ENCODE peak calls at places on chromosomes 1 and 21, in eight cellular contexts. K, H, W, L, C, R, J and Z are unnamed samples.

GRCh38 chr1:30185809-30186208 is 537.6 kb downstream of the MATN1 start:
- DNase-seq in K (no peak), L (no peak), H (no peak), W (no peak), R (no peak), J (no peak), C (no peak), Z (no peak)

GRCh38 chr1:84271452-84272273 is 29.8 kb upstream of the SAMD13 start:
- DNase-seq in J (peak), H (peak), C (no peak), W (no peak), L (no peak), K (no peak), R (peak), Z (peak)

GRCh38 chr1:18939398-18940302 is 16.8 kb downstream of the IFFO2 start:
- DNase-seq in L (no peak), K (peak), R (peak), C (peak), W (no peak), H (peak), J (no peak), Z (no peak)

GRCh38 chr1:57340361-57341192 is 83.3 kb downstream of the DAB1 start:
- DNase-seq in J (no peak), C (no peak), W (no peak), L (no peak), K (peak), R (no peak), H (no peak), Z (no peak)

GRCh38 chr1:24890861-24891260 is 39.2 kb downstream of the RUNX3 start:
- DNase-seq in W (no peak), C (no peak), H (no peak), K (no peak), R (no peak), J (no peak), L (peak), Z (no peak)

GRCh38 chr21:37530901-37531351 is 164.4 kb downstream of the DYRK1A start:
- DNase-seq in H (no peak), W (no peak), J (no peak), C (no peak), L (no peak), R (no peak), K (no peak), Z (no peak)

GRCh38 chr1:248793592-248793991 is 32.1 kb downstream of the SH3BP5L start:
- DNase-seq in H (no peak), C (no peak), K (peak), W (no peak), J (no peak), R (no peak), L (no peak), Z (no peak)

GRCh38 chr21:38351176-38351959 is 94.6 kb downstream of the KCNJ15 start:
- DNase-seq in H (peak), L (no peak), W (no peak), C (peak), J (no peak), K (no peak), R (no peak), Z (peak)

GRCh38 chr1:25782608-25783201 is 17.3 kb upstream of the SELENON start:
- DNase-seq in J (no peak), W (no peak), L (no peak), C (no peak), K (no peak), H (no peak), R (no peak), Z (no peak)

GRCh38 chr1:236844499-236845271 is 49.6 kb downstream of the MTR start:
- DNase-seq in J (no peak), R (peak), L (no peak), H (peak), W (no peak), C (peak), K (no peak), Z (peak)

GRCh38 chr1:4395676-4396075 is 258.7 kb upstream of the AJAP1 start:
- DNase-seq in W (no peak), H (no peak), J (no peak), R (no peak), L (no peak), K (no peak), C (no peak), Z (no peak)

GRCh38 chr1:160127865-160128523 is 12.4 kb downstream of the ATP1A2 start:
- DNase-seq in H (peak), L (no peak), J (peak), C (peak), R (peak), K (peak), W (no peak), Z (peak)

GRCh38 chr1:212446333-212446732 is 13.6 kb downstream of the NENF start:
- DNase-seq in R (no peak), J (no peak), C (no peak), W (no peak), L (no peak), H (no peak), K (no peak), Z (no peak)

GRCh38 chr1:3668585-3669300 is 16.4 kb downstream of the TP73 start:
- DNase-seq in C (peak), W (no peak), J (peak), L (peak), R (peak), K (peak), H (peak), Z (peak)

GRCh38 chr1:5994713-5995621 is 2.7 kb upstream of the NPHP4 start:
- DNase-seq in W (no peak), L (no peak), J (no peak), H (no peak), R (no peak), K (no peak), C (no peak), Z (no peak)

GRCh38 chr1:66166746-66167145 is 367.2 kb upstream of the SGIP1 start:
- DNase-seq in W (no peak), R (no peak), L (no peak), C (no peak), J (no peak), K (no peak), H (no peak), Z (no peak)

GRCh38 chr1:42936309-42937078 is 22.2 kb downstream of the SLC2A1 start:
- DNase-seq in J (peak), L (peak), W (peak), H (peak), C (peak), R (peak), K (peak), Z (peak)

GRCh38 chr1:216222302-216222701 is 200.9 kb downstream of the USH2A start:
- DNase-seq in R (no peak), L (no peak), J (no peak), W (no peak), K (no peak), C (no peak), H (no peak), Z (peak)

GRCh38 chr1:169348356-169349036 is 19.1 kb downstream of the NME7 start:
- DNase-seq in K (peak), W (no peak), H (peak), L (no peak), C (peak), R (peak), J (peak), Z (peak)

GRCh38 chr21:46286668-46286982 is 483 bp downstream of the YBEY start:
- DNase-seq in C (no peak), J (no peak), H (peak), W (no peak), L (no peak), K (no peak), R (no peak), Z (peak)

GRCh38 chr1:195617157-195617556 is 991.1 kb downstream of the KCNT2 start:
- DNase-seq in R (no peak), K (no peak), J (no peak), C (no peak), L (no peak), W (no peak), H (no peak), Z (no peak)

GRCh38 chr21:45072963-45073300 is 1.4 kb upstream of the ADARB1 start:
- DNase-seq in W (no peak), L (peak), H (no peak), C (no peak), K (no peak), J (no peak), R (no peak), Z (no peak)
- TF ChIP-seq CTCF in W (no peak), L (no peak), H (no peak), C (no peak), K (no peak), J (no peak), R (no peak), Z (no peak)

DNA sequence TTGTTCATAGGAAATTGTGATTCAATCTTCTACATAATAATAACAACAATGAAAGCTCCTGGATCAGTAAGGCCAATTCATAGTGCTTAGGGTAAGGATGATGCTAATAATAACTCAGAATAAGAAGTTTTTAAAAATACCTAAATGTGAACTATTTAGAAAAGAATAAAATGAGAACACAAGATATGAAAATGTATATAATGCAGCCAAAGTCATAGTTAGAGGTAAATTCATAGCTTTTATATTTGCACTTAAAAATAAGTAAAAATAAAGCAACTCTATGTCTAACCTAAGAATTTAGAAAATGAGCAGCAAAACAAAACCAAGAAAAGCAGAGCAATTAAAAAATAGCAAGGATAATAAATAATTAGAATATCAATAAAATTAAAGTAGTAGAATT is 43.5 kb upstream of the JUN start:
- DNase-seq in C (no peak), R (no peak), W (no peak), J (no peak), H (no peak), K (no peak), L (no peak), Z (no peak)
- H3K4me3 ChIP-seq in C (no peak), R (no peak), W (no peak), J (no peak), H (no peak), K (no peak), L (no peak), Z (no peak)

DNA sequence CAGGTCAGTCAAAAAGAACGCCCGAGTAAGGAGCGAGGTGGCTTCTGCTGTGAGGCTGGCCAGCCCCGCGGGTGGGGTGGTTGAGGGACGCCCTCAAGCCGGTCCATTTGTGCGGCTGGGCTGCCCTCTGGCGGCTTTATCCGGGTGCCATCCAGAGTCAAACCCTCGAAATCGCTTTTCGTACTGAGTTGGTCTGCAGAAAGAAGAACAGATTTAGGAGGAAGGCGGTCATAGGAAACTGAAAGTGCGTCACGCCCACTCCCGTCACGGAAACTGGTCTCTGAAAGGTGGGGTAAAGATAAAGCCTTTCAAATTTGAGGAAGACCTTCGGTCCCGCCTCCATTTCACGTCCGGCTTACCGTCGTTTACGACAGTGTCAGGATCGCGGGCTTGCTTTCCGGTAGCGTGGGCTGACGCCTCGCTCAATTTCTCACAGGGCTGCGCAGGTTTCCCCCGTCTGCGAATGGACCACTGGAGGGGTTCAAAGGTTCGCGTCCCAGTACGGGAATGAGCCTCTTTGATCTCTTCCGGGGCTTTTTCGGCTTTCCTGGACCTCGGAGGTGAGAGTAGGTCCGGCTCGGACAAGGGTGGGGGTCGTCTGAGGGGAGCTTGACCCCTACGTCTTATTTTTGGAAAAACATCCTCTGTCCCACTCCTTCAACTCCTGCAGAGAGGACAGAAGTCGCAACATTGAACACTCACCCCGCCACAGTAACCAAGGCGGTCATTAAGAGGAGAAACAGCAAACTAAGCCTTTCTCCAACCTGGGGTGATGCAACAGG is at the start of gene HAX1:
- DNase-seq in H (peak), K (peak), C (peak), R (peak), J (peak), W (peak), L (peak), Z (peak)
- TF ChIP-seq CTCF in H (peak), K (peak), C (peak), R (peak), J (peak), W (peak), L (peak), Z (peak)

DNA sequence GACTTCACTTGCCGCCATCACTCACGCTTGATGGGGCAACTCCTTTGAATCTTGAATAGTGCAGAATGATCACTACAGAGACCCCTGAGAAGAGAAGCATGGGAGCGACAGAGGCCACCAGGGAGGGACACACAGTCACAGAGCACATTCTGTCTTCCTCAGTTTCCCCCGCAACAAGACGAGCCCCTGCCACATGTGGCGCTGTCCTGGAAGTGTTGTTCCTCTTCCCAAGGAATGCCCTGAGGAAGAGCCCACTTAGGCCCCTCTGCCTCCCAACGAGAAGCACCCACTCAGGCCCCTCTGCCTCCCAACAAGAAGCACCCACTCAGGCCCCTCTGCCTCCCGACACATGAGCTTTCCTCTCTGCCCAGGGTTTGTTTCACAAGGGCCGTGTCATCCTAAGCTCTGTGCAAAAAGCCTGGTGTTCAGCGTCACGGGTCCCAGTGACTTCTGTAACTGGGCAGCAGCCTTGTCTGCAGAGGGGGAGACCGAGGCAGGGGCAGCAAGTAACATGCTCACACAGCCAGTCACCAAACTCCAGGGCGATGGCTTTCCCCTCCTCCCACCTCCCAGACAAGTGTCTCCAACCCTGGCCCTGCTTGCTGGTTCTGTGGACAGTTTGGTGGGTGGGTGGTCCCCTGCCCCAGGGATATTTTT is 19.8 kb downstream of the SLC37A1 start:
- DNase-seq in K (no peak), L (no peak), C (no peak), R (no peak), W (no peak), J (no peak), H (no peak), Z (no peak)
- H3K4me3 ChIP-seq in K (no peak), L (no peak), C (no peak), R (no peak), W (no peak), J (no peak), H (no peak), Z (no peak)

GRCh38 chr21:22725436-22725835 is 1727.2 kb downstream of the NCAM2 start:
- DNase-seq in J (no peak), H (no peak), L (no peak), R (no peak), W (no peak), C (no peak), K (no peak), Z (no peak)

DNA sequence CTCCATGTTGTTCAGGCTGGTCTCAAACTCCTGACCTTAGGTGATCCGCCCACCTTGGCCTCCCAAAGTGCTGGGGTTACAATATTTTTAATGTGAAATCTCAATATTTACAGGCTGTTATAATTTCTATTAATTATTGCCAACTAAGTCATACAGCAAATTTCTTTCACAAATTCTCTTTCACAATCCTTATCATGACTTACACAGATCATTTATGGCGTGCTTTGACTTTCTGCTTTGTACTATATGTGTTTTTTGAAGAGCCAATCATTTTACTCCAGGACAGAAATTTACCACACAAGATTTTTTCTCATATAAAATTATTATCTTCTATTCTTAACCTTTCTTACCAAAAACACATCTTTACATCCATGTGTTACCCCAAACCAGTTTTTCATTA is 1729.9 kb downstream of the NCAM2 start:
- DNase-seq in L (no peak), R (no peak), K (no peak), J (no peak), W (no peak), C (no peak), H (no peak), Z (no peak)
- TF ChIP-seq CTCF in L (no peak), R (no peak), K (no peak), J (no peak), W (no peak), C (no peak), H (no peak), Z (no peak)

DNA sequence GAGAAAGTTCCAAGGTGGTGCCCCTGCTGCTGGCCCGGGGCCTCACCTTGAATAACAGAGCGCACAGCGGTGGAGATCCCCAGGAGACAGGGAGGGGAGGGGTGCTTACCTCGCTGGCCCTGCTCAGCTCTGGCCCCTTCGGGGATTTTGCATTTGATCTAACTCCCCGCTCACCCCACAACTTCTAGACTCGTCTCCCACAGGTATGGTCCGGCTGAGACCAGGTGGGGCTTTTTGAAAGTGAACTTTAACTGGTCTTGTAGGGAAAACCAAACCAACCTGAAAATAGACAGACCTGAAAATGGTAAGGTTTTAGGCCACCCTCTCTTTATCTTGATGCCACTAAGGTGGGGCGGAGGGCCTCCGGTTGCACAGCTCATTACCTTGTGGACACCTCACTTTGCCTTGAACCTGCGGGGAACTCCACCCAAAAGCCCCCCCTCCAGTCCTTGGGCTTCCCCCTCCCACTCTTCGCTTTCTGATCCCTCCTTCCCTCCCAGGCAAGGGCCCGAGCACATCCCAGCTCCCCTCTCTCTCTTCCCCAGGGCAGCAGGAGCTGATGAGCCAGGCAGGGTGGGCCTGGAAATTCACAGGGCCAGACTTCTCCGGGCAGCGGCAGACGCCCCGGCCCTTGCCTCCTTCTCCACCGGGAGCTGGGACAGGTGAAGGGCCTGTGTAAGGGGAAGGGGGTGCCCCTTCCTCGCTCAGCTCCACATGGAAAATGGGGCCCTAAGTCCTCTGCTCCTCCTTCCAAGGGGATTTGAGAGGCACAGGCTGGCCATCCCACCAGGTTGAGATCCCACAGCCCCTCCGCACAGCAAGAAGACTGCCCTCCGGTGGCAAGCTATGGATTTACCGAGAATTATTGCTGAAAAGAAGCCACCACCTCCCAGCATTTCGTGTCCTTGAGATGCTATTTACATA is 16.1 kb downstream of the TNFRSF8 start:
- DNase-seq in W (no peak), K (peak), H (peak), R (no peak), C (peak), L (no peak), J (peak), Z (peak)
- H3K4me3 ChIP-seq in W (no peak), K (no peak), H (no peak), R (no peak), C (no peak), L (no peak), J (no peak), Z (no peak)

GRCh38 chr1:107318932-107319331 is 178.1 kb downstream of the NTNG1 start:
- DNase-seq in H (no peak), R (no peak), J (no peak), L (no peak), C (no peak), K (no peak), W (no peak), Z (no peak)
- TF ChIP-seq CTCF in H (no peak), R (no peak), J (no peak), L (no peak), C (no peak), K (no peak), W (no peak), Z (no peak)